ENCODE peak calls at places on chromosomes 2 and 18, in six cellular contexts. Q is cardiac muscle cell; U is H4; K is fibroblast of the conjunctiva; X is activated CD8-positive, alpha-beta memory T cell treated with anti-CD3 and anti-CD28 coated beads for 24 hours; E is mammary epithelial cell. P is an unnamed sample.

GRCh38 chr2:30230479-30230854 is 867 bp upstream of the LBH start:
- DNase-seq in Q (peak), U (no peak), K (no peak), X (peak), E (no peak), P (no peak)

GRCh38 chr2:96503637-96504243 is 1.4 kb downstream of the NEURL3 start:
- DNase-seq in Q (no peak), U (no peak), K (no peak), X (peak), E (no peak), P (no peak)

GRCh38 chr2:232937278-232937906 is 67.3 kb downstream of the SNORC start:
- DNase-seq in Q (no peak), U (peak), K (no peak), X (no peak), E (peak), P (no peak)

GRCh38 chr2:61411109-61411508 is 59.8 kb downstream of the USP34 start:
- DNase-seq in Q (no peak), U (no peak), K (no peak), X (no peak), E (no peak), P (no peak)

GRCh38 chr2:181396575-181397062 is 60.6 kb upstream of the ITGA4 start:
- DNase-seq in Q (no peak), U (peak), K (no peak), X (no peak), E (no peak), P (no peak)

GRCh38 chr2:11710210-11710609 is 36.2 kb upstream of the LPIN1 start:
- DNase-seq in Q (no peak), U (peak), K (no peak), X (no peak), E (peak), P (no peak)

GRCh38 chr2:946073-947005 is 4.3 kb upstream of the SNTG2 start:
- DNase-seq in Q (no peak), U (no peak), K (no peak), X (peak), E (no peak), P (no peak)

GRCh38 chr2:37610638-37611289 is 60.7 kb downstream of the CDC42EP3 start:
- DNase-seq in Q (no peak), U (no peak), K (no peak), X (no peak), E (no peak), P (no peak)

GRCh38 chr2:158969717-158970521 is 1.5 kb downstream of the TANC1 start:
- DNase-seq in Q (peak), U (peak), K (no peak), X (peak), E (peak), P (no peak)

GRCh38 chr2:133334923-133335322 is 233.3 kb downstream of the NCKAP5 start:
- DNase-seq in Q (no peak), U (no peak), K (no peak), X (no peak), E (no peak), P (no peak)

GRCh38 chr2:100520224-100520623 is 42.6 kb upstream of the PDCL3 start:
- DNase-seq in Q (no peak), U (no peak), K (no peak), X (no peak), E (peak), P (no peak)

GRCh38 chr2:56348382-56348781 is 164.6 kb downstream of the CCDC85A start:
- DNase-seq in Q (peak), U (no peak), K (no peak), X (no peak), E (no peak), P (no peak)

GRCh38 chr2:109614715-109615636 is 812 bp downstream of the SOWAHC start:
- DNase-seq in Q (peak), U (no peak), K (no peak), X (peak), E (peak), P (no peak)

GRCh38 chr2:9423922-9424272 is 443 bp downstream of the CPSF3 start:
- DNase-seq in Q (no peak), U (no peak), K (no peak), X (no peak), E (no peak), P (peak)

GRCh38 chr2:159086332-159086731 is 117.9 kb downstream of the TANC1 start:
- DNase-seq in Q (peak), U (no peak), K (no peak), X (no peak), E (no peak), P (no peak)

GRCh38 chr2:2291500-2292260 is 39.4 kb downstream of the MYT1L start:
- DNase-seq in Q (peak), U (no peak), K (no peak), X (no peak), E (no peak), P (peak)

GRCh38 chr2:189896809-189897208 is 112.6 kb downstream of the PMS1 start:
- DNase-seq in Q (no peak), U (no peak), K (no peak), X (no peak), E (no peak), P (no peak)

GRCh38 chr18:63472380-63472779 is 4.4 kb upstream of the SERPINB5 start:
- DNase-seq in Q (no peak), U (no peak), K (no peak), X (no peak), E (peak), P (no peak)

GRCh38 chr2:85066874-85067351 is 66.3 kb upstream of the TCF7L1 start:
- DNase-seq in Q (peak), U (peak), K (peak), X (peak), E (peak), P (peak)

GRCh38 chr2:144712277-144712944 is 192.5 kb upstream of the ZEB2 start:
- DNase-seq in Q (peak), U (no peak), K (no peak), X (no peak), E (no peak), P (no peak)

GRCh38 chr2:239742377-239742776 is 282.8 kb downstream of the NDUFA10 start:
- DNase-seq in Q (no peak), U (no peak), K (no peak), X (no peak), E (no peak), P (no peak)

GRCh38 chr2:237073552-237073951 is 12.1 kb upstream of the COPS8 start:
- DNase-seq in Q (no peak), U (no peak), K (no peak), X (no peak), E (peak), P (no peak)

GRCh38 chr2:132950986-132951385 is 281.0 kb upstream of the LYPD1 start:
- DNase-seq in Q (no peak), U (no peak), K (no peak), X (no peak), E (no peak), P (no peak)

GRCh38 chr2:240721596-240722180 is 30.0 kb downstream of the AQP12A start:
- DNase-seq in Q (no peak), U (no peak), K (no peak), X (no peak), E (no peak), P (no peak)

GRCh38 chr2:101433465-101433864 is 41.4 kb downstream of the RFX8 start:
- DNase-seq in Q (no peak), U (no peak), K (no peak), X (no peak), E (no peak), P (no peak)

GRCh38 chr2:18133310-18133709 is 254.8 kb downstream of the KCNS3 start:
- DNase-seq in Q (no peak), U (no peak), K (no peak), X (no peak), E (no peak), P (no peak)